ENCODE peak calls at places on chromosome 4, in six cellular contexts. Q is GM06990; G is HFF-Myc; C is lower lobe of right lung; M is stimulated activated effector memory CD8-positive, alpha-beta T cell treated with anti-CD3 and anti-CD28 coated beads, Interleukin-12 subunit alpha, Interleukin-12 subunit beta, amount 100 ng/mL, for 72 hours; T is occipital lobe. X is an unnamed sample.

GRCh38 chr4:152458801-152459302 is 77.0 kb downstream of the FBXW7 start:
- DNase-seq in Q (no peak), M (peak), C (no peak), G (no peak), T (no peak), X (no peak)

GRCh38 chr4:43471950-43472349 is 579.4 kb downstream of the GRXCR1 start:
- DNase-seq in Q (no peak), G (no peak), M (no peak), C (no peak), T (no peak), X (no peak)

GRCh38 chr4:145772347-145772746 is 92.4 kb downstream of the C4orf51 start:
- DNase-seq in C (no peak), T (no peak), M (no peak), Q (no peak), G (no peak), X (no peak)

GRCh38 chr4:4659871-4660651 is 118.2 kb upstream of the STX18 start:
- DNase-seq in Q (no peak), M (no peak), G (peak), T (no peak), C (no peak), X (no peak)

GRCh38 chr4:2837904-2838496 is 5.6 kb upstream of the ADD1 start:
- DNase-seq in M (peak), Q (no peak), G (no peak), T (no peak), C (peak), X (peak)

GRCh38 chr4:102219143-102219542 is 126.1 kb downstream of the SLC39A8 start:
- DNase-seq in Q (no peak), T (no peak), C (no peak), G (no peak), M (no peak), X (no peak)

GRCh38 chr4:65943076-65943475 is 272.8 kb upstream of the EPHA5 start:
- DNase-seq in Q (no peak), M (no peak), G (no peak), T (no peak), C (no peak), X (no peak)

GRCh38 chr4:53196872-53197759 is 168.7 kb downstream of the SCFD2 start:
- DNase-seq in C (no peak), G (peak), T (no peak), M (no peak), Q (no peak), X (no peak)

GRCh38 chr4:103075435-103075893 is 1.1 kb downstream of the SLC9B2 start:
- DNase-seq in C (no peak), M (no peak), Q (peak), G (no peak), T (no peak), X (no peak)

GRCh38 chr4:76803522-76803921 is 94.4 kb downstream of the SOWAHB start:
- DNase-seq in C (no peak), M (no peak), G (peak), T (no peak), Q (no peak), X (no peak)

GRCh38 chr4:28354874-28355273 is 1494.2 kb downstream of the STIM2 start:
- DNase-seq in C (no peak), T (no peak), Q (no peak), G (no peak), M (no peak), X (no peak)

GRCh38 chr4:174764105-174764729 is 64.8 kb downstream of the GLRA3 start:
- DNase-seq in Q (peak), C (no peak), T (no peak), M (no peak), G (peak), X (no peak)

GRCh38 chr4:128512767-128513322 is 225.2 kb upstream of the PGRMC2 start:
- DNase-seq in M (no peak), C (no peak), G (no peak), T (no peak), Q (no peak), X (no peak)

GRCh38 chr4:2364654-2365053 is 53.8 kb downstream of the ZFYVE28 start:
- DNase-seq in T (no peak), G (no peak), C (peak), M (peak), Q (no peak), X (peak)

GRCh38 chr4:112302320-112303274 is 5.4 kb downstream of the ALPK1 start:
- DNase-seq in Q (no peak), M (no peak), G (no peak), T (no peak), C (no peak), X (no peak)

GRCh38 chr4:108425988-108426387 is 194.4 kb upstream of the RPL34 start:
- DNase-seq in G (peak), C (no peak), M (no peak), Q (no peak), T (no peak), X (no peak)

GRCh38 chr4:151195801-151196200 is 81.2 kb upstream of the PRSS48 start:
- DNase-seq in M (no peak), T (no peak), G (no peak), C (no peak), Q (no peak), X (no peak)

GRCh38 chr4:4216668-4217067 is 10.1 kb downstream of the OTOP1 start:
- DNase-seq in G (peak), M (no peak), T (no peak), C (no peak), Q (no peak), X (no peak)

GRCh38 chr4:47000406-47000805 is 7.0 kb upstream of the GABRA4 start:
- DNase-seq in C (no peak), G (no peak), M (no peak), T (no peak), Q (no peak), X (no peak)

GRCh38 chr4:2024683-2025082 is 15.9 kb upstream of the NELFA start:
- DNase-seq in C (no peak), G (no peak), T (no peak), Q (no peak), M (no peak), X (no peak)

GRCh38 chr4:145523117-145523516 is 41.5 kb downstream of the SMAD1 start:
- DNase-seq in M (no peak), C (no peak), T (no peak), G (no peak), Q (no peak), X (no peak)

GRCh38 chr4:11418610-11419009 is 10.1 kb downstream of the HS3ST1 start:
- DNase-seq in C (no peak), G (no peak), Q (no peak), T (no peak), M (no peak), X (no peak)

GRCh38 chr4:3936184-3936583 is 170.0 kb downstream of the ADRA2C start:
- DNase-seq in T (no peak), C (no peak), G (no peak), M (no peak), Q (no peak), X (no peak)

GRCh38 chr4:155885666-155886065 is 17.8 kb upstream of the TDO2 start:
- DNase-seq in Q (no peak), M (no peak), C (no peak), G (no peak), T (no peak), X (no peak)

GRCh38 chr4:111334356-111334755 is 711.5 kb upstream of the PITX2 start:
- DNase-seq in C (no peak), G (no peak), M (no peak), Q (no peak), T (no peak), X (no peak)

GRCh38 chr4:99670409-99671073 is 12.9 kb upstream of the C4orf54 start:
- DNase-seq in G (no peak), C (no peak), T (no peak), M (no peak), Q (no peak), X (no peak)

GRCh38 chr4:7134737-7135388 is 57.5 kb upstream of the SORCS2 start:
- DNase-seq in T (no peak), G (peak), C (no peak), Q (no peak), M (no peak), X (peak)

GRCh38 chr4:121968859-121969258 is 17.0 kb upstream of the TRPC3 start:
- DNase-seq in C (no peak), Q (no peak), G (no peak), M (no peak), T (no peak), X (no peak)

GRCh38 chr4:38803833-38804653 is 548 bp downstream of the TLR1 start:
- DNase-seq in T (no peak), M (no peak), G (no peak), Q (peak), C (no peak), X (no peak)

GRCh38 chr4:19024047-19024446 is 1002.5 kb upstream of the LCORL start:
- DNase-seq in C (no peak), T (no peak), M (no peak), G (no peak), Q (no peak), X (no peak)

GRCh38 chr4:85964298-85964697 is 395.6 kb downstream of the MAPK10 start:
- DNase-seq in G (no peak), Q (no peak), C (no peak), T (no peak), M (no peak), X (no peak)

GRCh38 chr4:138891610-138892009 is 124.0 kb upstream of the NOCT start:
- DNase-seq in M (no peak), G (no peak), C (no peak), Q (no peak), T (no peak), X (no peak)

X was measured in Right ventricle myocardium inferior.